ENCODE peak calls at places on chromosomes 16 and 17, in eight cellular contexts. S is OCI-LY7; F is HCT116; G is mesendoderm; I is PC-3; W is left lung; N is CD8-positive, alpha-beta T cell; T is lower lobe of right lung. O is an unnamed sample.

GRCh38 chr17:82098939-82099765 is 1.1 kb upstream of the FASN start:
- DNase-seq in I (no peak), N (peak; percentile 53), T (no peak), S (peak; percentile 88), G (no peak), F (no peak), W (no peak), O (no peak)

GRCh38 chr16:71707199-71707598 is 17.3 kb downstream of the PHLPP2 start:
- DNase-seq in W (no peak), G (peak; percentile 10), I (no peak), T (no peak), F (no peak), N (no peak), S (no peak), O (no peak)

GRCh38 chr17:20315321-20315720 is 152.0 kb downstream of the LGALS9B start:
- DNase-seq in F (no peak), T (no peak), N (no peak), W (no peak), G (no peak), I (no peak), S (no peak), O (no peak)

GRCh38 chr16:3728424-3729160 is 11.3 kb upstream of the TRAP1 start:
- DNase-seq in W (no peak), I (no peak), G (no peak), T (no peak), F (no peak), S (no peak), N (no peak), O (no peak)

GRCh38 chr17:48351916-48352332 is 78.1 kb downstream of the SKAP1 start:
- DNase-seq in N (no peak), S (peak; percentile 64), W (no peak), T (no peak), G (peak; percentile 36), I (peak; percentile 75), F (peak; percentile 46), O (no peak)

GRCh38 chr16:76487411-76488064 is 210.3 kb downstream of the CNTNAP4 start:
- DNase-seq in W (no peak), G (peak; percentile 83), F (no peak), T (no peak), N (no peak), I (no peak), S (no peak), O (no peak)

GRCh38 chr16:87635541-87636049 is 33.3 kb downstream of the JPH3 start:
- DNase-seq in N (peak; percentile 86), F (peak; percentile 59), G (peak; percentile 46), S (peak; percentile 84), T (peak; percentile 76), W (peak; percentile 66), I (peak; percentile 57), O (no peak)

GRCh38 chr17:5092139-5093010 is 14.1 kb downstream of the ZFP3 start:
- DNase-seq in S (no peak), I (no peak), T (no peak), G (no peak), N (no peak), W (no peak), F (no peak), O (no peak)

GRCh38 chr17:38746004-38746892 is 1.9 kb downstream of the PCGF2 start:
- DNase-seq in N (no peak), G (peak; percentile 63), W (no peak), S (peak; percentile 58), F (no peak), T (no peak), I (no peak), O (no peak)

GRCh38 chr16:88599825-88600538 is 29.8 kb downstream of the ZC3H18 start:
- DNase-seq in I (no peak), T (peak; percentile 77), G (no peak), S (no peak), F (no peak), N (no peak), W (peak; percentile 80), O (no peak)

GRCh38 chr16:67477960-67478554 is 2.9 kb downstream of the ATP6V0D1 start:
- DNase-seq in N (no peak), G (no peak), S (no peak), T (no peak), I (no peak), W (no peak), F (no peak), O (no peak)

GRCh38 chr17:50855708-50856330 is 10.3 kb downstream of the TOB1 start:
- DNase-seq in T (no peak), G (no peak), F (no peak), I (no peak), N (no peak), S (no peak), W (no peak), O (no peak)

GRCh38 chr16:73015612-73016487 is 32.1 kb downstream of the ZFHX3 start:
- DNase-seq in N (no peak), S (no peak), W (peak; percentile 87), I (peak; percentile 15), T (peak; percentile 81), G (no peak), F (peak; percentile 66), O (no peak)

GRCh38 chr17:29589524-29590260 is at the start of gene GIT1:
- DNase-seq in I (peak; percentile 85), N (peak; percentile 91), T (peak; percentile 90), F (peak; percentile 59), W (peak; percentile 98), G (peak; percentile 91), S (peak; percentile 92), O (no peak)

GRCh38 chr16:21101631-21102420 is 48.8 kb downstream of the DNAH3 start:
- DNase-seq in S (peak; percentile 32), G (peak; percentile 34), F (peak; percentile 19), W (no peak), I (peak; percentile 30), N (no peak), T (no peak), O (no peak)

GRCh38 chr17:68314916-68315535 is 23.7 kb downstream of the ARSG start:
- DNase-seq in W (no peak), T (no peak), S (no peak), G (no peak), I (peak; percentile 27), N (no peak), F (no peak), O (no peak)

GRCh38 chr17:66272699-66273390 is 29.6 kb upstream of the PRKCA start:
- DNase-seq in W (no peak), N (no peak), G (no peak), S (no peak), F (no peak), I (peak; percentile 96), T (no peak), O (no peak)

GRCh38 chr17:17437461-17437860 is 39.3 kb upstream of the MED9 start:
- DNase-seq in W (no peak), T (no peak), N (no peak), I (no peak), F (no peak), G (no peak), S (no peak), O (no peak)

GRCh38 chr17:17440938-17441730 is 35.7 kb upstream of the MED9 start:
- DNase-seq in G (no peak), S (no peak), F (no peak), T (no peak), W (no peak), I (no peak), N (no peak), O (no peak)

GRCh38 chr17:17435323-17435722 is 41.5 kb upstream of the MED9 start:
- DNase-seq in N (no peak), I (peak; percentile 81), G (no peak), F (no peak), S (no peak), W (no peak), T (peak; percentile 14), O (no peak)

GRCh38 chr17:17439971-17440843 is 36.6 kb upstream of the MED9 start:
- DNase-seq in F (peak; percentile 61), T (peak; percentile 80), W (peak; percentile 86), N (peak; percentile 89), I (peak; percentile 78), S (peak; percentile 75), G (peak; percentile 85), O (peak; percentile 61)

DNA sequence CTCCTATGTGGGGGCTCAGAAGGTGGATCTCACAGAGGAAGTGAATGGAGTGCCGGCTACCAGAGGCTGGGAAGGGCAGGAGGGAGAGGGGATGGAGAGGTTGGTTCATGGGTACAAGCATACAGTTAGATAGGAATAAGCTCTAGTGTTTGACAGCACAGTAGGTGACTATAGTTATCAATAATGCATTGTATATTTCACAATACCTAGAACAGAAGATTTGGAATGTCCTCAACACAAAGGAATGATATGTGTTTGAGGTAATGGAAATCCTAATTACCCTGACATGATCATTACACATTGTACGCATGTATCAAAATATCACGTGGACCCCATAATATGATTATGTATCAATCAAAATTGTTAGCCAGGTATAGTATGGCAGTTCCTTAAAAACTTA is 38.9 kb upstream of the MED9 start:
- DNase-seq in W (no peak), G (no peak), I (no peak), F (no peak), T (no peak), N (no peak), S (no peak), O (no peak)
- H3K4me1 ChIP-seq in W (peaks cover 2% of the 10 kb centered on the region), G (no peaks in the 10 kb centered on the region), I (peaks cover 21% of the 10 kb centered on the region), F (no peaks in the 10 kb centered on the region), T (peaks cover 21% of the 10 kb centered on the region), N (peaks cover 5% of the 10 kb centered on the region), S (no peaks in the 10 kb centered on the region), O (no peaks in the 10 kb centered on the region)

GRCh38 chr16:85569615-85570212 is 43.4 kb upstream of the GSE1 start:
- DNase-seq in S (peak; percentile 70), N (peak; percentile 74), W (peak; percentile 65), I (peak; percentile 29), F (no peak), T (peak; percentile 62), G (peak; percentile 88), O (no peak)
- H3K4me1 ChIP-seq in S (peaks cover 33% of the 10 kb centered on the region), N (peaks cover 56% of the 10 kb centered on the region), W (peaks cover 53% of the 10 kb centered on the region), I (peaks cover 23% of the 10 kb centered on the region), F (peaks cover 19% of the 10 kb centered on the region), T (peaks cover 91% of the 10 kb centered on the region), G (peaks cover 32% of the 10 kb centered on the region), O (peaks cover 13% of the 10 kb centered on the region)

DNA sequence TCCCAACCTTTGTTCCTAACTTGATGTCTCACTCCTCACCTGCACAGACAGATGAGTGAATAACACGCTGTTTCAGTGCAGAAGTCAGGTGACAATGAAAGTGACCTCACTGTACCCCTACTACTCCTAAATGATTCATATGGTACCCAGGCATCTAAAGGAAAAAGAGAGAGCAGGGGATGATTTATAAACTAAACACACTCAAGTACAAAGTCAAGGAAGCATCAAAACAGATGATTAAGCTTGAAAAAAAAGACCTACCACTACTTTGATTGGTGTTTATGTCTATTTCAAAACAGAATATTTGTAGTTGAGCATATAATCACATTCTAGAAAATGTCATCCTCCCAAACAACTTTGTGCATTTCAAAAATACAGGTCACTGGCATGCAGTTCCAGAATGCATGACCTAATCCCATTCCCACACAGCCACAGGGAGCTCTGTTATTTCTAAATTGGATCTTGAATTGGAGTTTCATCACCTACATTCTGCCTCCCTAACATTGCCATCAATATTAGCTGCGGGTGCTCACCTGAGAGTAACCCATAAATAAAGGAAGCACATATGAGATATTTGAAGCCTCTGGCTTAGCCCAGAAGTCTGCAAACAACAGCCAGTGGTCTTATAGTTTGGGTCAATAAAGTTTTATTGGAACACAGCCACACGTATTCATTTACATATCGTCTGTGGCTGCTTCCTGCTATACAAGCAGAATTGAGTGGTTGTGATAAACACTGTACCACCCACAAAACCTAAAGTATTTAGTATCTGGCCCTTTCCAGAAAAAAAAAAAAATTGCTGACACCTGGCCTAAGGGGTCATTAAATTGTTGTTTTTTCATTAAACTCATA is 14.0 kb downstream of the HS3ST3A1 start:
- DNase-seq in S (no peak), I (no peak), F (no peak), T (no peak), N (no peak), G (no peak), W (no peak), O (no peak)
- H3K4me1 ChIP-seq in S (peaks cover 26% of the 10 kb centered on the region), I (peaks cover 48% of the 10 kb centered on the region), F (no peaks in the 10 kb centered on the region), T (no peaks in the 10 kb centered on the region), N (no peaks in the 10 kb centered on the region), G (no peaks in the 10 kb centered on the region), W (no peaks in the 10 kb centered on the region), O (no peaks in the 10 kb centered on the region)

GRCh38 chr16:81532491-81533174 is 88.0 kb downstream of the CMIP start:
- DNase-seq in G (no peak), W (no peak), N (no peak), F (no peak), S (no peak), I (no peak), T (peak; percentile 39), O (no peak)
- H3K4me1 ChIP-seq in G (no peaks in the 10 kb centered on the region), W (no peaks in the 10 kb centered on the region), N (peaks cover 8% of the 10 kb centered on the region), F (peaks cover 20% of the 10 kb centered on the region), S (no peaks in the 10 kb centered on the region), I (peaks cover 5% of the 10 kb centered on the region), T (peaks cover 8% of the 10 kb centered on the region), O (no peaks in the 10 kb centered on the region)